ENCODE peak calls at places on chromosomes 7 and 10, in six cellular contexts. P is K562, V is HepG2, H is GM12892, M is H1, E is GM12878. R is an unnamed sample.

GRCh38 chr10:61029411-61029810 is 85.4 kb upstream of the RHOBTB1 start:
- DNase-seq in P (no peak), V (no peak), H (no peak), M (no peak), E (no peak), R (no peak)

GRCh38 chr7:142349670-142350405 is 92.0 kb upstream of the PRSS58 start:
- DNase-seq in V (no peak), H (no peak), P (no peak), E (no peak), M (no peak), R (no peak)

GRCh38 chr10:35347088-35347487 is 10.8 kb downstream of the CCNY start:
- DNase-seq in M (no peak), H (no peak), E (no peak), P (no peak), V (no peak), R (no peak)

GRCh38 chr10:126919426-126919825 is 14.2 kb downstream of the DOCK1 start:
- DNase-seq in H (no peak), P (no peak), V (no peak), M (no peak), E (no peak), R (no peak)

GRCh38 chr7:94303736-94304135 is 91.0 kb upstream of the COL1A2 start:
- DNase-seq in P (no peak), M (no peak), V (no peak), H (no peak), E (no peak), R (no peak)

GRCh38 chr7:128434413-128435310 is 21.0 kb upstream of the HILPDA start:
- DNase-seq in V (peak; percentile 59), P (no peak), M (no peak), E (no peak), H (no peak), R (no peak)

GRCh38 chr10:95278061-95278988 is 12.5 kb downstream of the PDLIM1 start:
- DNase-seq in M (peak; percentile 40), V (peak; percentile 92), H (no peak), P (no peak), E (no peak), R (no peak)

GRCh38 chr10:96719850-96720421 is 378 bp downstream of the PIK3AP1 start:
- DNase-seq in E (no peak), V (peak; percentile 16), P (peak; percentile 34), H (peak; percentile 73), M (peak; percentile 83), R (peak; percentile 72)

GRCh38 chr7:127799535-127800305 is 147.7 kb downstream of the SND1 start:
- DNase-seq in P (no peak), H (no peak), M (no peak), E (no peak), V (no peak), R (no peak)

GRCh38 chr10:44697096-44697495 is 214.0 kb upstream of the TMEM72 start:
- DNase-seq in M (no peak), P (no peak), H (no peak), E (no peak), V (peak; percentile 13), R (no peak)

GRCh38 chr7:47039899-47040298 is 542.0 kb downstream of the TNS3 start:
- DNase-seq in H (no peak), M (no peak), P (no peak), V (no peak), E (no peak), R (no peak)

GRCh38 chr7:141468341-141468740 is 82.9 kb upstream of the AGK start:
- DNase-seq in M (no peak), E (no peak), V (no peak), H (no peak), P (no peak), R (no peak)

GRCh38 chr10:83182076-83182475 is 957.2 kb upstream of the GHITM start:
- DNase-seq in E (no peak), V (no peak), H (no peak), P (no peak), M (no peak), R (no peak)

GRCh38 chr10:71985542-71986250 is 21.5 kb downstream of the CHST3 start:
- DNase-seq in P (no peak), E (peak; percentile 73), V (no peak), M (no peak), H (no peak), R (no peak)

GRCh38 chr10:6300106-6300783 is 97.5 kb downstream of the PFKFB3 start:
- DNase-seq in H (no peak), M (no peak), E (peak; percentile 97), P (no peak), V (no peak), R (peak; percentile 25)

GRCh38 chr7:116702046-116702445 is 30.1 kb downstream of the MET start:
- DNase-seq in P (no peak), H (no peak), E (no peak), M (no peak), V (no peak), R (no peak)

GRCh38 chr10:132859084-132859855 is 73.3 kb upstream of the NKX6-2 start:
- DNase-seq in E (no peak), H (no peak), V (no peak), M (no peak), P (no peak), R (no peak)

GRCh38 chr7:18503068-18503859 is 7.7 kb downstream of the HDAC9 start:
- DNase-seq in V (no peak), P (no peak), E (no peak), M (no peak), H (no peak), R (no peak)

GRCh38 chr7:32507416-32507815 is 12.1 kb downstream of the AVL9 start:
- DNase-seq in P (no peak), M (no peak), E (no peak), H (no peak), V (no peak), R (no peak)

GRCh38 chr10:70494966-70495365 is 16.4 kb downstream of the PALD1 start:
- DNase-seq in P (no peak), V (no peak), H (no peak), M (no peak), E (no peak), R (no peak)

GRCh38 chr10:58179238-58179637 is 88.5 kb downstream of the IPMK start:
- DNase-seq in V (no peak), H (no peak), E (no peak), P (no peak), M (no peak), R (no peak)

GRCh38 chr7:89223906-89224395 is 428.4 kb upstream of the TEX47 start:
- DNase-seq in H (no peak), P (no peak), M (no peak), V (no peak), E (no peak), R (no peak)

GRCh38 chr10:130967784-130968183 is 343.7 kb downstream of the TCERG1L start:
- DNase-seq in M (no peak), H (no peak), P (no peak), V (no peak), E (no peak), R (no peak)

GRCh38 chr7:67398916-67399315 is 402.3 kb downstream of the TYW1 start:
- DNase-seq in M (no peak), V (no peak), E (no peak), P (no peak), H (no peak), R (no peak)

GRCh38 chr10:49158399-49158798 is 24.6 kb upstream of the FAM170B start:
- DNase-seq in E (no peak), V (no peak), P (no peak), M (no peak), H (no peak), R (no peak)

GRCh38 chr10:119772347-119772746 is 46.5 kb downstream of the INPP5F start:
- DNase-seq in V (no peak), E (no peak), H (no peak), M (no peak), P (no peak), R (no peak)

GRCh38 chr7:78127009-78127408 is 328.4 kb downstream of the PHTF2 start:
- DNase-seq in V (no peak), P (no peak), M (no peak), H (no peak), E (no peak), R (no peak)

GRCh38 chr7:35624299-35625186 is 70.4 kb downstream of the HERPUD2 start:
- DNase-seq in H (peak; percentile 20), P (peak; percentile 69), V (peak; percentile 31), E (no peak), M (peak; percentile 64), R (peak; percentile 37)

DNA sequence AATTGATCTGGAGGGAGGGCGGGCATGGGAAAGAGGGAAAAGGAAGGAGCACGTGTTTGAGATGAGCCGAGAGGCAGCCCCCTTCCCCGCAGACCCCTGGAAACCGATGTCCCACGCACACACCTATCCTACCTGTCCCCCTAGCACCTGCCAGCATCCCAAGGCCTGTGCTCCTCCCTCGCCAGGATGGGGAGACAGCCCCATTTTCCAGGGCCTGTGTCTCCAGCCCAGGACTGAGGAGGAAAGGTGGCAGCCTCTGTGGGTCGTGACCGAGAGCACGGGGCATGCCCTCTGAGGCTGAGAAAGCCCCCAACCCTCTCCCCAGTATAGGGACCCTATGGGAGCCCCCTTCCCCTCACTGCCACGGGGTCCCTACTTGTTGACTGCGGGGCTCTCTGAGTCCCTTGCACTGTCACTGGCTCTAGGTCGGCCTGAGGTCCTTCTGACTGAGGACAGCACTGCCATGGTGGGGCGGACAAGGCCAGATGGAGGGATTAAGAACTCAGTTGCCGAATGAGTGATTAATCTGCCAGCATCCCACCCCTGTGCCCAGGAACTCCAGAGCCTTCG is 26.2 kb downstream of the CRHR2 start:
- DNase-seq in V (no peak), E (no peak), P (no peak), H (no peak), M (no peak), R (no peak)
- TF ChIP-seq TAF1 in V (no peak), E (no peak), P (no peak), H (no peak), M (no peak), R (no peak)

GRCh38 chr7:23474098-23474828 is 4.0 kb upstream of the IGF2BP3 start:
- DNase-seq in P (peak; percentile 97), V (peak; percentile 96), M (peak; percentile 95), H (peak; percentile 81), E (peak; percentile 76), R (peak; percentile 72)
- TF ChIP-seq POLR2A in P (peak; percentile 85), V (no peak), M (peak; percentile 98), H (peak; percentile 90), E (peak; percentile 93), R (peak; percentile 67)

GRCh38 chr10:93746844-93747284 is 10.9 kb upstream of the LGI1 start:
- DNase-seq in P (no peak), E (no peak), H (no peak), M (peak; percentile 66), V (peak; percentile 38), R (no peak)
- TF ChIP-seq TAF1 in P (no peak), E (no peak), H (no peak), M (peak; percentile 32), V (no peak), R (no peak)

GRCh38 chr7:26348234-26348851 is 56.7 kb downstream of the SNX10 start:
- DNase-seq in V (peak; percentile 82), P (no peak), M (no peak), H (no peak), E (no peak), R (no peak)

GRCh38 chr7:26345202-26345601 is 53.5 kb downstream of the SNX10 start:
- DNase-seq in H (no peak), E (no peak), M (no peak), V (no peak), P (no peak), R (no peak)

GRCh38 chr7:26348987-26349809 is 57.5 kb downstream of the SNX10 start:
- DNase-seq in H (no peak), V (no peak), P (no peak), M (no peak), E (no peak), R (no peak)

GRCh38 chr7:26345837-26346236 is 54.2 kb downstream of the SNX10 start:
- DNase-seq in H (no peak), E (no peak), V (no peak), M (no peak), P (no peak), R (no peak)

GRCh38 chr7:26346611-26347200 is 55.0 kb downstream of the SNX10 start:
- DNase-seq in P (no peak), E (no peak), H (no peak), M (no peak), V (no peak), R (no peak)
- TF ChIP-seq POLR2A in P (no peak), E (no peak), H (no peak), M (no peak), V (no peak), R (no peak)